ENCODE peak calls at places on chromosomes 7 and 10, in five cellular contexts. C is prostate gland, T is WERI-Rb-1, G is kidney epithelial cell, L is foreskin fibroblast. U is an unnamed sample.

GRCh38 chr10:55858730-55859129 is 502.3 kb downstream of the ZWINT start:
- DNase-seq in C (no peak), T (no peak), G (no peak), L (no peak), U (no peak)

GRCh38 chr7:40680657-40681056 is 545.9 kb downstream of the SUGCT start:
- DNase-seq in C (no peak), T (peak), G (no peak), L (peak), U (no peak)

GRCh38 chr7:124645704-124646103 is 119.9 kb downstream of the GPR37 start:
- DNase-seq in C (no peak), T (no peak), G (no peak), L (no peak), U (no peak)

GRCh38 chr7:50664461-50664922 is 99.3 kb upstream of the DDC start:
- DNase-seq in C (no peak), T (no peak), G (peak), L (peak), U (peak)

GRCh38 chr7:23357190-23358093 is 58.3 kb downstream of the MALSU1 start:
- DNase-seq in C (no peak), T (no peak), G (peak), L (peak), U (no peak)

GRCh38 chr10:7318836-7319235 is 92.0 kb downstream of the SFMBT2 start:
- DNase-seq in C (no peak), T (no peak), G (no peak), L (no peak), U (no peak)

GRCh38 chr10:59606551-59606961 is 103.1 kb downstream of the SLC16A9 start:
- DNase-seq in C (no peak), T (no peak), G (no peak), L (peak), U (no peak)

GRCh38 chr7:156383526-156383925 is 257.0 kb upstream of the RNF32 start:
- DNase-seq in C (no peak), T (no peak), G (no peak), L (no peak), U (no peak)

GRCh38 chr10:122151121-122151694 is 119.9 kb upstream of the BTBD16 start:
- DNase-seq in C (no peak), T (no peak), G (no peak), L (no peak), U (no peak)

GRCh38 chr7:137469191-137469811 is 125.8 kb upstream of the PTN start:
- DNase-seq in C (no peak), T (no peak), G (no peak), L (no peak), U (no peak)

GRCh38 chr10:137606-138005 is 2.4 kb downstream of the ZMYND11 start:
- DNase-seq in C (no peak), T (no peak), G (no peak), L (peak), U (no peak)

GRCh38 chr7:80257751-80258150 is 123.1 kb downstream of the GNAI1 start:
- DNase-seq in C (no peak), T (no peak), G (no peak), L (no peak), U (no peak)

GRCh38 chr7:130086938-130087337 is 16.6 kb downstream of the KLHDC10 start:
- DNase-seq in C (no peak), T (no peak), G (no peak), L (no peak), U (no peak)

GRCh38 chr10:963186-963585 is 25.0 kb upstream of the GTPBP4 start:
- DNase-seq in C (no peak), T (no peak), G (no peak), L (no peak), U (no peak)

GRCh38 chr7:84612976-84613375 is 418.4 kb upstream of the SEMA3A start:
- DNase-seq in C (no peak), T (no peak), G (no peak), L (peak), U (no peak)

GRCh38 chr7:84617265-84618030 is 422.9 kb upstream of the SEMA3A start:
- DNase-seq in C (no peak), T (no peak), G (no peak), L (no peak), U (no peak)

GRCh38 chr7:84611391-84611790 is 416.8 kb upstream of the SEMA3A start:
- DNase-seq in C (no peak), T (no peak), G (no peak), L (no peak), U (no peak)

GRCh38 chr7:84613411-84613810 is 418.8 kb upstream of the SEMA3A start:
- DNase-seq in C (no peak), T (no peak), G (no peak), L (no peak), U (no peak)

DNA sequence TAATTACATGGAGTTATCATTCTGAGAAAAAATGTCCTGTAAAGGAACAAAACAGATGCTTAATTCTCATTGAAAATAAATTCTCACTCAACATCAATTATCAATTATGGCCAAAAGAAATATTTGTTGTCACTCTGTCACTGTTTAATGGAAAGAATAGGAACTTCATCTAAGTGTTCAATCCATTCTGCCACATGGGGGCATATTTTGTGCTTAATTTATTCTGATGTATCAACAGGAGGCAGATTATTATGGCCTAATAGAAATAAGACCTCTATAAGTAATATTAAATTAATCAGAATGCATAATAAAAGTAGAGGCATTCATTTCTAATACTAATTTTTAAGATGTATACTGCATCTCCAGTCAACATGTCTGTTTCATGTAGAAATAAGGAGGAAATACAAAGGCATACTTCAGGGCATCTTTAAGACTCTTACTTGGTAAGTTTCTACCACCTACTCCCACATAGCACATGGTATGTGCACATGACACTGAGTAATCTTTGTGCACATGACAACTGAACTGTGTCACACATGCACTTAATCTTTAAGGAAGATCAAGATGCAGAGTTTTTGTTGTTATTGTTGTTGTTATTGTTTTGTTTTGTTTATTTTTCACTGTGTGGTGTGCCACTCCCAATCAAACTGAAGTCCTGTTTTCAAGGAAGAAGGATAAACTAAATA is 420.4 kb upstream of the SEMA3A start:
- DNase-seq in C (no peak), T (no peak), G (no peak), L (peak), U (no peak)
- TF ChIP-seq CTCF in C (no peak), T (no peak), G (no peak), L (no peak), U (peak)

GRCh38 chr7:7922684-7923385 is 45.8 kb upstream of the GLCCI1 start:
- DNase-seq in C (no peak), T (no peak), G (no peak), L (no peak), U (no peak)

GRCh38 chr7:7923818-7924217 is 44.8 kb upstream of the GLCCI1 start:
- DNase-seq in C (no peak), T (no peak), G (no peak), L (no peak), U (no peak)

GRCh38 chr7:7920056-7920455 is 48.5 kb upstream of the GLCCI1 start:
- DNase-seq in C (no peak), T (no peak), G (no peak), L (no peak), U (no peak)

GRCh38 chr7:7920481-7920880 is 48.1 kb upstream of the GLCCI1 start:
- DNase-seq in C (no peak), T (no peak), G (no peak), L (no peak), U (no peak)

GRCh38 chr7:7921830-7922229 is 46.8 kb upstream of the GLCCI1 start:
- DNase-seq in C (no peak), T (no peak), G (no peak), L (no peak), U (no peak)
- H3K4me3 ChIP-seq in C (no peak), T (no peak), G (no peak), L (no peak), U (no peak)

GRCh38 chr10:46325021-46325420 is 38.2 kb downstream of the ANTXRL start:
- DNase-seq in C (no peak), T (no peak), G (no peak), L (no peak), U (no peak)
- TF ChIP-seq CTCF in C (no peak), T (peak), G (peak), L (peak), U (peak)

GRCh38 chr7:131945948-131946525 is 389.6 kb upstream of the PODXL start:
- DNase-seq in C (no peak), T (no peak), G (no peak), L (no peak), U (no peak)
- H3K4me3 ChIP-seq in C (no peak), T (no peak), G (no peak), L (no peak), U (no peak)

DNA sequence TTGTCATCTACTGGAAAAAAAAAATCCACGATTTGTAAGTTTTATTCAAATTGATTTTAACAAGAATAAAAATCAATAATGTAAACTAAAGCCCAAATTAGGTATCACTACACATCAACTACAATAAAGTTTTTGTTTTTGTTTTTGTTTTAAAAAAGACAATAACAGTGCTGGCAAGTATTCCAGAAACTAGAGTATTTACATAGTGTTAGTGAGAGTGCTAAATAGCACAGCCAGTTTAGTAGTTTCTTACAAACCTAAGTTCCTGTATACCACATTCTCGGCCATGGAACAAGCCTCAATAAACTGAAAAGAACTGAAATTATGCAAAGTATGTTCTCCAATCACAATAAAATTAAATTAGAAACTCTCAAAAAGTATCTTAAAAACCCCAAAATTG is 8.1 kb downstream of the ARHGAP12 start:
- DNase-seq in C (no peak), T (no peak), G (no peak), L (no peak), U (no peak)
- TF ChIP-seq CTCF in C (no peak), T (no peak), G (no peak), L (no peak), U (no peak)

GRCh38 chr10:35607475-35608316 is 2.6 kb downstream of the GJD4 start:
- DNase-seq in C (no peak), T (no peak), G (no peak), L (peak), U (no peak)
- H3K4me3 ChIP-seq in C (peak), T (no peak), G (peak), L (peak), U (peak)

GRCh38 chr10:61903184-61903990 is 1.9 kb downstream of the ARID5B start:
- DNase-seq in C (peak), T (peak), G (no peak), L (peak), U (no peak)

GRCh38 chr10:61903991-61904350 is 2.5 kb downstream of the ARID5B start:
- DNase-seq in C (no peak), T (no peak), G (no peak), L (no peak), U (no peak)

GRCh38 chr10:61900829-61901783 is at the start of gene ARID5B:
- DNase-seq in C (peak), T (peak), G (no peak), L (peak), U (no peak)

GRCh38 chr10:61901829-61902447 is 439 bp downstream of the ARID5B start:
- DNase-seq in C (no peak), T (no peak), G (no peak), L (no peak), U (no peak)

DNA sequence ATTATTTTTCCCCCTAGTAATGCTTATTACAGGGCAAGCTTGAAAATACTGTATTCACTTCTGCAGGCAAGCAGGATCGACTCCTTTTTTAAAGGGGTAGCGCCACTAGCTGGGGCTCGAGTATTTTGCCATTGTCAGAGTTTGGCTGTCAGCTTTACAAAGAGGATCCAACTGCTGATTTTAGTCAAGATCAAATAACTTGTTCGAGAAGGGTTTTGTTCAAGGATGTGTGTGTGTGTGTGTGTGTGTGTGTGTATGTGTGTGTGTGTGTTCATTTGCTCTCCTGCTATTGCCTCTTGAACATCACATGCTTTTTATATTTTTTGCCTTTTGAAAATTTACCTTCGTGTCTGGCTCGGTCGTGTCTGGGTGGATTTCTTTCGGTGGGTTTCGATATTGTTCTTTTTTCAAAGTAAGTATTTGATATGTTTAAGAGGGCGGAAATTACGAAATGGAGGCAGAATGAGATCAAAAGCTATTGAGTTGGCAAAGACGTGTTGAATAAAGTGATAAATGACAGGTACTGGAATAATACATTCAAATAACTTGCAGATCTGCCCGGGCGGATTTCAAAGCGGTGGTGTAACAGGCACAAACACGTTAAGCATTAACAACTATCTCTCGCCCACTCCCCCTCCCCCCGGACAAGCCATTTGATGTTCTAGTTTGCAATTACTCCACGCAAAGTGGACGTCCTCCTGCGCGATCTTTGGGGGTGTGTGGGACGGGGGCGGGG is 1.1 kb downstream of the ARID5B start:
- DNase-seq in C (peak), T (peak), G (no peak), L (peak), U (no peak)
- TF ChIP-seq CTCF in C (no peak), T (no peak), G (peak), L (no peak), U (peak)

GRCh38 chr7:151244871-151245346 is 3.6 kb downstream of the SMARCD3 start:
- DNase-seq in C (no peak), T (no peak), G (no peak), L (no peak), U (no peak)

GRCh38 chr7:151246161-151247015 is 2.1 kb downstream of the SMARCD3 start:
- DNase-seq in C (no peak), T (no peak), G (no peak), L (peak), U (no peak)

GRCh38 chr7:151244156-151244870 is 4.2 kb downstream of the SMARCD3 start:
- DNase-seq in C (no peak), T (peak), G (no peak), L (peak), U (no peak)

GRCh38 chr7:151247016-151247580 is 1.4 kb downstream of the SMARCD3 start:
- DNase-seq in C (no peak), T (peak), G (no peak), L (peak), U (no peak)

DNA sequence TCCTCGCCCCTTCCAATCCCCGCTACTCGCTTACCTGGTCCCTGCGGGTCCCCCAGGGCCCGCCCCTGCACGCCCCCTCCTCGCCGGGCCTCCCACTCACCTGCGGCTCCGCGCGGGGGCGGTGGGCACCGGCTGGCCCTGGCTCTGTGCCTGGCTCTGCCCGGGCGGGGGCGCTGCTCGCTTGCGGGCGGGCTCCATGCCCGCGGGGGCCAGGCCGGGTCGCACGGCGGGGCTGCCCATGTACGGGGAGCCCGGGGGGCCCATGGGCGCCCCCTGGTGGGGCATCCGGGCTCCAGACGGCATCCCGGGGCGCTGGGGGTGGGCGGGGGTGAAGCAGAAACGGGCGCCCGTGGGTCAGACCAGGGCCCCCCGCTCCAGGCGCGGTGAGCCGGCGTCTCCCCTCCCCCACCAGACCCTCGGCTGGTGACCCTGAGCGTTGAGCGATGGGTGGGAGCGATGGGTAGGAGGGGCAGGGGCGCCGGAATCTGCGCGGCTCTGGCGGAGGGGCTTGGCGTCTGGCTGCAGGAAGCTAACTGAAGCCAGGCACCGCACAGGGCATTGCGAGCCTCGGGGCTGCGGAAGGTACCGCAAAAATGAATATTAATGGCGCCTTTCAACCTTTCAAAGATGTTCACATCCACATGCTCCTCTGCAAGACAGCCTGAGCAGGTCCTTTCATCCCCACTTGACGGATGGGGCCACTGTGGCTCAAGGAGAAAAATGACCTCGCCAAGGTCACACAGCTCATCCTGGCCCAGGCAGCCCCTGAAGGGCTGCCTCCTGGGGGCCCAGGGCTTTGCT is 2.9 kb downstream of the SMARCD3 start:
- DNase-seq in C (no peak), T (peak), G (no peak), L (peak), U (no peak)
- H3K4me3 ChIP-seq in C (peak), T (peak), G (peak), L (peak), U (peak)

DNA sequence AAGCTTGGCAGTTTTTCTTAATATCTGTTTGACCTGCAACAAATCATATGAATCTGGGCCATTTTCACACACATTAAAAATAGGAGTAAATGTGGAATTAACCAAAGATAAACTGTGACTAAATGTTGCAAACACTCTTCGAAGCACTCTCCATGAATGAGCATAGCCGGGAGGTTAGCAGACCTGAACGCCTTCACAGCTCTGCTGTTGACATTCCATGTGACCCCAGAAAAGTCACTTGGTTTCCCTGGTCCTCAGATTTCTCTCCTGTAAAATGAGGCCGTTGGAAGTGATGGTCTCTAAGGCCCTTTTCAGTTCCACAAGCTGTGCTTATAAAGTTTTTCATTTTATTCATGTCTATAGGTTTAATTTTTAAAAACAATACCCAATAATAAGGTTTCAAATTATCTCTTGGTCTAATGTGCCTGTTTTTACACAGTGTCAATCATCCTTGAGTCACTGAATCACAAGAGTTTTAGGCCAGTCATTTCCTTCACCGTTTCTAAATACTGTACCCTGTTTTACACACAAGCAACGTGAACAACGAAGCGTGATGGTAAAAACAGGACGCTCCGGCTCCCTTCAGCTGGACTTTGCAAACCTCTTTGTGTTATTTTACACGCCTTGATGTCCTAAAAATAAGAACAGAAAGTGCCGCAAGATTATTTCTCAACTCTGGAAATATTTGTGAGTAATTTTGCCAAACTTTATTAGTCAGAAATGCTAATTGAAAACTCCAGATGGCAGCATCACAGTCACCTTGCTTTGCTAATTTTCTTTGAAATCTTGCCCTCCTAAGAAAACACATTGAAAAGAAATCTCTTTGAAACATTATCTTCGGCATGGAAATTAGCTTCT is 38.6 kb upstream of the MET start:
- DNase-seq in C (no peak), T (no peak), G (peak), L (peak), U (peak)
- TF ChIP-seq CTCF in C (no peak), T (no peak), G (peak), L (no peak), U (no peak)